ENCODE peak calls at places on chromosomes 7 and 10, in five cellular contexts. O is WTC11, G is BE2C, R is GM13977, V is osteocyte. C is an unnamed sample.

GRCh38 chr7:39670052-39670451 is 46.7 kb downstream of the RALA start:
- DNase-seq in O (no peak), G (no peak), R (no peak), V (no peak), C (no peak)

GRCh38 chr7:36283711-36284130 is 105.9 kb upstream of the ANLN start:
- DNase-seq in O (no peak), G (no peak), R (peak; percentile 55), V (no peak), C (peak; percentile 97)

GRCh38 chr7:158482460-158482859 is 105.2 kb downstream of the PTPRN2 start:
- DNase-seq in O (no peak), G (no peak), R (no peak), V (no peak), C (no peak)

GRCh38 chr7:136324073-136324704 is 347.0 kb upstream of the MTPN start:
- DNase-seq in O (no peak), G (no peak), R (no peak), V (no peak), C (no peak)

GRCh38 chr7:131745645-131746248 is 189.3 kb upstream of the PODXL start:
- DNase-seq in O (peak; percentile 83), G (no peak), R (no peak), V (no peak), C (no peak)

GRCh38 chr7:83936056-83936703 is 258.4 kb downstream of the SEMA3A start:
- DNase-seq in O (peak; percentile 69), G (peak; percentile 67), R (peak; percentile 42), V (no peak), C (peak; percentile 47)

GRCh38 chr7:150994141-150994837 is 3.5 kb downstream of the NOS3 start:
- DNase-seq in O (no peak), G (peak; percentile 58), R (no peak), V (no peak), C (no peak)

GRCh38 chr7:55980266-55980665 is 15.9 kb downstream of the NIPSNAP2 start:
- DNase-seq in O (no peak), G (no peak), R (no peak), V (no peak), C (no peak)

GRCh38 chr10:110078317-110078716 is 70.5 kb downstream of the ADD3 start:
- DNase-seq in O (no peak), G (no peak), R (no peak), V (no peak), C (no peak)

GRCh38 chr7:130909161-130909836 is 175.3 kb upstream of the KLF14 start:
- DNase-seq in O (no peak), G (no peak), R (no peak), V (peak; percentile 65), C (no peak)

GRCh38 chr10:9228770-9229169 is 1174.3 kb downstream of the GATA3 start:
- DNase-seq in O (no peak), G (no peak), R (no peak), V (no peak), C (no peak)

GRCh38 chr7:120691915-120692314 is 166.0 kb downstream of the TSPAN12 start:
- DNase-seq in O (no peak), G (no peak), R (no peak), V (no peak), C (no peak)

GRCh38 chr7:90250601-90251303 is 5.8 kb downstream of the CFAP69 start:
- DNase-seq in O (no peak), G (no peak), R (no peak), V (no peak), C (no peak)

GRCh38 chr7:51189777-51190176 is 126.8 kb downstream of the COBL start:
- DNase-seq in O (no peak), G (no peak), R (no peak), V (no peak), C (no peak)

GRCh38 chr7:108459922-108460551 is 3.8 kb upstream of the NRCAM start:
- DNase-seq in O (no peak), G (peak; percentile 58), R (peak; percentile 60), V (no peak), C (no peak)

GRCh38 chr10:79149662-79150443 is 81.1 kb downstream of the ZMIZ1 start:
- DNase-seq in O (peak; percentile 36), G (peak; percentile 68), R (peak; percentile 80), V (peak; percentile 88), C (peak; percentile 83)

GRCh38 chr10:50385610-50386009 is 134.3 kb upstream of the ASAH2 start:
- DNase-seq in O (no peak), G (no peak), R (no peak), V (no peak), C (no peak)

GRCh38 chr7:1843921-1844335 is 173.9 kb downstream of the ELFN1 start:
- DNase-seq in O (peak; percentile 6), G (peak; percentile 11), R (no peak), V (no peak), C (no peak)

GRCh38 chr7:1843271-1843861 is 173.3 kb downstream of the ELFN1 start:
- DNase-seq in O (no peak), G (no peak), R (no peak), V (no peak), C (no peak)

GRCh38 chr7:1842321-1843221 is 172.5 kb downstream of the ELFN1 start:
- DNase-seq in O (peak; percentile 30), G (peak; percentile 59), R (no peak), V (no peak), C (peak; percentile 41)

GRCh38 chr7:1844336-1844955 is 174.4 kb downstream of the ELFN1 start:
- DNase-seq in O (peak; percentile 8), G (peak; percentile 23), R (no peak), V (no peak), C (peak; percentile 34)

GRCh38 chr7:1839701-1840100 is 169.6 kb downstream of the ELFN1 start:
- DNase-seq in O (peak; percentile 8), G (peak; percentile 12), R (no peak), V (no peak), C (peak; percentile 41)
- TF ChIP-seq CTCF in O (no peak), G (no peak), R (no peak), V (no peak), C (no peak)

GRCh38 chr10:72043016-72043834 is 45.1 kb downstream of the SPOCK2 start:
- DNase-seq in O (no peak), G (no peak), R (no peak), V (no peak), C (no peak)

GRCh38 chr10:72045586-72045985 is 42.8 kb downstream of the SPOCK2 start:
- DNase-seq in O (no peak), G (no peak), R (no peak), V (no peak), C (no peak)

GRCh38 chr10:72041491-72041890 is 46.9 kb downstream of the SPOCK2 start:
- DNase-seq in O (no peak), G (no peak), R (no peak), V (no peak), C (no peak)

GRCh38 chr10:72048450-72049124 is 39.8 kb downstream of the SPOCK2 start:
- DNase-seq in O (peak; percentile 98), G (peak; percentile 89), R (peak; percentile 87), V (peak; percentile 95), C (peak; percentile 81)

DNA sequence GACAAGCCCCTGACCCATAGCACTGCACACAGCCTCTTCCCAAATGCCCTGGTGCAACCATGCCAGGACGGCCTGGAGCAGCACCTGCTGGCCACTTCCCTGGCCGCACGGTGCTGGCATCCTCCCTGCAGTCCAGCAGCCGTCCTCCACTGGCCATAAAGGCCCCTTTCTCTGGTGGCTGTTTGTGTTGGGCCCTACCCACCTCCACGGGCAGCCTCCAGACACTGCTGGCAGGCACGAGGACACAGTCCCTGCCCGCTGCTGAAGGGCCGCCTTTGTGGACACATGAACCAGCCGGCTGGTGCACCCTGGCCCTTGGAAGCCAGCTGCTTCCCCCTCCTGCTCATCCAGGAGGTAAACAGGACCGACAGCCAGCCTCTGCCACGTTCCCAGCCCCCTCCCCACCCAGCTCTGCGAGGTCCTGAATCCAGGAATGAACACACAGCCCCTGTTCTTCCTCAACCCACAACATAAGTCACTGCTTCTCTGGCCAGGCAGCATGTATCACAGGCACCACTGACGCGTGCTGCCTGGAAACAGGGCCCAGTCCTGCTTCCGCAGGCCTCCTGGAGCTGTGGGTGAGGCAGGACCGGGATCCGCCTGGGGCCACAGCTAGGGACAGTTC is 43.8 kb downstream of the SPOCK2 start:
- DNase-seq in O (no peak), G (peak; percentile 64), R (no peak), V (no peak), C (no peak)
- TF ChIP-seq CTCF in O (no peak), G (peak; percentile 48), R (no peak), V (peak; percentile 50), C (no peak)

GRCh38 chr10:127195571-127196226 is 692 bp downstream of the INSYN2A start:
- DNase-seq in O (peak; percentile 44), G (no peak), R (no peak), V (peak; percentile 80), C (no peak)

GRCh38 chr10:127198307-127198706 is 1.9 kb upstream of the INSYN2A start:
- DNase-seq in O (no peak), G (no peak), R (no peak), V (no peak), C (no peak)

GRCh38 chr10:127196227-127196954 is at the start of gene INSYN2A:
- DNase-seq in O (peak; percentile 67), G (peak; percentile 24), R (no peak), V (peak; percentile 84), C (no peak)

GRCh38 chr10:127198721-127199120 is 2.3 kb upstream of the INSYN2A start:
- DNase-seq in O (no peak), G (no peak), R (no peak), V (no peak), C (no peak)

DNA sequence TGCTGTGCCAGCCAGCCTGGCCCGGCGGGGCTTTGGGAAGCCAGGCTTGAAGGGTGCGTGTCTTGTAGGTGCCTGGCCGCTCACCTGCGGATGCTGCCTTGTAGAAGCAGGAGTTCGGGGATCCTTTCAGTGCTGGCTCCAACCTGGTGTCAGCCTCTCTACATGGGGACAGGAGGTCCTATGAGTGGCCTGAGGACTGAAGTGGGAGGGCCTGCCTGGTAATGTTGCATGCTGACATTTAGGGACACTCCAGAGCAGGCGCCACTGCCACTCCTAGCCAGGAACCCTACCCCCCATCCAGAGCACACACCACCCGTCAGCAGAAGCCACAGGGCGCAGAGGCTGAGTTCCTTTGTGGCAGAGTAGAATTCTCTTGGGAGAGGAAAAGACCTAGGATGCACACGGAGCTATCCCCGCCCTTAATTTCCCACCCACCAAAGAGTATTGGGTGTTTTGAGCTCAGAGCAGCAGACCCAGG is 603 bp upstream of the INSYN2A start:
- DNase-seq in O (no peak), G (no peak), R (no peak), V (no peak), C (no peak)
- TF ChIP-seq CTCF in O (no peak), G (no peak), R (no peak), V (no peak), C (no peak)

GRCh38 chr7:95649546-95649945 is 53.2 kb upstream of the PDK4 start:
- DNase-seq in O (no peak), G (no peak), R (no peak), V (no peak), C (no peak)
- TF ChIP-seq CTCF in O (no peak), G (no peak), R (no peak), V (no peak), C (no peak)

GRCh38 chr10:70283445-70284399 is at the start of gene NPFFR1:
- DNase-seq in O (peak; percentile 71), G (peak; percentile 14), R (no peak), V (no peak), C (no peak)
- TF ChIP-seq CTCF in O (no peak), G (no peak), R (peak; percentile 6), V (no peak), C (no peak)

GRCh38 chr10:65754112-65754511 is 1171.7 kb upstream of the LRRTM3 start:
- DNase-seq in O (no peak), G (no peak), R (no peak), V (no peak), C (no peak)
- TF ChIP-seq CTCF in O (no peak), G (no peak), R (no peak), V (no peak), C (no peak)

C was measured in CD14-positive monocyte.